ENCODE peak calls at places on chromosomes 3 and 15, in eight cellular contexts. Z is fibroblast of mammary gland; W is right atrium auricular region; E is A549; G is anterior cingulate cortex; O is NCI-H1105; R is AG09309; A is activated naive CD8-positive, alpha-beta T cell treated with anti-CD3 and anti-CD28 coated beads, Interleukin-2, amount 50 U/mL, for 24 hours. Q is an unnamed sample.
A peak's percentile ranks its signal among the peaks of the same experiment; 100 is the strongest.

GRCh38 chr3:73056365-73057150 is 4.9 kb upstream of the EBLN2 start:
- DNase-seq in R (peak; percentile 25), E (peak; percentile 64), A (no peak), G (no peak), Z (peak; percentile 77), W (no peak), O (no peak), Q (peak; percentile 78)

GRCh38 chr3:187012609-187013051 is 82.3 kb downstream of the ST6GAL1 start:
- DNase-seq in R (no peak), G (no peak), A (peak; percentile 45), E (no peak), O (no peak), W (peak; percentile 59), Z (no peak), Q (peak; percentile 59)

GRCh38 chr3:88986834-88987233 is 120.6 kb upstream of the EPHA3 start:
- DNase-seq in Z (peak; percentile 38), G (no peak), W (no peak), A (no peak), E (no peak), O (no peak), R (peak; percentile 74), Q (peak; percentile 49)

GRCh38 chr15:44340410-44340809 is 51.9 kb downstream of the GOLM2 start:
- DNase-seq in E (no peak), W (no peak), R (peak; percentile 46), A (no peak), O (no peak), Z (peak; percentile 67), G (no peak), Q (peak; percentile 93)

GRCh38 chr3:146517684-146518435 is 26.5 kb downstream of the PLSCR1 start:
- DNase-seq in W (no peak), A (no peak), R (no peak), Z (no peak), G (no peak), O (no peak), E (peak; percentile 28), Q (no peak)

GRCh38 chr15:75107905-75108838 is 84.8 kb downstream of the PPCDC start:
- DNase-seq in W (no peak), Z (peak; percentile 98), R (peak; percentile 79), O (no peak), G (no peak), E (peak; percentile 75), A (peak; percentile 83), Q (peak; percentile 80)

GRCh38 chr3:37493485-37494080 is 319.2 kb upstream of the LRRFIP2 start:
- DNase-seq in G (no peak), A (no peak), E (no peak), R (no peak), W (no peak), O (no peak), Z (no peak), Q (no peak)

GRCh38 chr3:110341047-110341446 is 730.6 kb upstream of the NECTIN3 start:
- DNase-seq in G (no peak), E (no peak), W (no peak), R (no peak), A (no peak), Z (peak; percentile 54), O (no peak), Q (peak; percentile 46)

GRCh38 chr15:57708047-57708446 is 1.5 kb downstream of the POLR2M start:
- DNase-seq in E (no peak), R (no peak), W (no peak), A (no peak), O (no peak), Z (peak; percentile 40), G (no peak), Q (peak; percentile 56)

GRCh38 chr3:126552688-126553283 is 5.9 kb downstream of the C3orf22 start:
- DNase-seq in W (peak; percentile 34), Z (no peak), O (no peak), G (no peak), E (no peak), A (no peak), R (no peak), Q (no peak)

GRCh38 chr3:112948346-112948838 is 26.5 kb downstream of the CD200R1 start:
- DNase-seq in G (no peak), R (no peak), A (no peak), Z (no peak), W (no peak), E (no peak), O (no peak), Q (no peak)

GRCh38 chr3:65854606-65855304 is 184.0 kb downstream of the MAGI1 start:
- DNase-seq in R (no peak), G (no peak), E (no peak), Z (peak; percentile 43), W (no peak), O (peak; percentile 52), A (no peak), Q (no peak)

GRCh38 chr3:119600732-119601131 is 3.0 kb downstream of the PLA1A start:
- DNase-seq in Z (no peak), O (no peak), W (no peak), A (peak; percentile 36), R (no peak), G (no peak), E (peak; percentile 12), Q (no peak)

GRCh38 chr3:161108840-161109239 is 3.7 kb upstream of the B3GALNT1 start:
- DNase-seq in Z (peak; percentile 85), R (no peak), O (no peak), G (no peak), W (no peak), E (peak; percentile 3), A (no peak), Q (no peak)

GRCh38 chr3:119898478-119899177 is 116.7 kb downstream of the NR1I2 start:
- DNase-seq in O (no peak), W (no peak), R (no peak), A (no peak), Z (peak; percentile 78), E (no peak), G (no peak), Q (no peak)

Q was measured in choroid plexus epithelial cell.